ENCODE peak calls at places on chromosomes 1 and 21, in six cellular contexts. I is BE2C, E is GM12865, X is nephron progenitor cell, F is cardiac muscle cell, S is fibroblast of lung. T is an unnamed sample.

GRCh38 chr1:241612533-241613505 is 27.4 kb downstream of the CHML start:
- DNase-seq in I (no peak), E (no peak), X (no peak), F (peak), S (peak), T (no peak)

GRCh38 chr1:203888807-203889251 is 27.4 kb downstream of the SNRPE start:
- DNase-seq in I (no peak), E (no peak), X (no peak), F (peak), S (peak), T (no peak)

GRCh38 chr1:150563340-150564038 is 14.3 kb downstream of the ADAMTSL4 start:
- DNase-seq in I (peak), E (peak), X (no peak), F (peak), S (no peak), T (no peak)

GRCh38 chr1:228794173-228794572 is 58.9 kb downstream of the RHOU start:
- DNase-seq in I (no peak), E (peak), X (no peak), F (no peak), S (peak), T (no peak)

GRCh38 chr1:8705104-8705503 is 112.3 kb downstream of the RERE start:
- DNase-seq in I (no peak), E (no peak), X (no peak), F (no peak), S (no peak), T (no peak)

GRCh38 chr1:109631513-109632260 is 12.1 kb downstream of the AMPD2 start:
- DNase-seq in I (peak), E (no peak), X (no peak), F (no peak), S (no peak), T (no peak)

GRCh38 chr1:55589656-55590297 is 374.6 kb upstream of the USP24 start:
- DNase-seq in I (no peak), E (no peak), X (no peak), F (peak), S (peak), T (no peak)

GRCh38 chr1:201219481-201220387 is 29.1 kb downstream of the IGFN1 start:
- DNase-seq in I (no peak), E (no peak), X (no peak), F (no peak), S (no peak), T (no peak)

GRCh38 chr1:235500971-235501540 is 3.2 kb downstream of the B3GALNT2 start:
- DNase-seq in I (no peak), E (no peak), X (no peak), F (peak), S (peak), T (no peak)

GRCh38 chr1:145891587-145892485 is 6.2 kb upstream of the ANKRD35 start:
- DNase-seq in I (peak), E (peak), X (peak), F (peak), S (peak), T (peak)

GRCh38 chr1:78834201-78834741 is 172.3 kb downstream of the ADGRL4 start:
- DNase-seq in I (no peak), E (peak), X (no peak), F (no peak), S (peak), T (no peak)

GRCh38 chr1:32754282-32755097 is 51.9 kb upstream of the SYNC start:
- DNase-seq in I (no peak), E (no peak), X (peak), F (no peak), S (peak), T (peak)

GRCh38 chr1:6438047-6438525 is 13.5 kb downstream of the ESPN start:
- DNase-seq in I (peak), E (peak), X (peak), F (peak), S (peak), T (peak)

GRCh38 chr1:58895559-58896135 is 111.8 kb upstream of the JUN start:
- DNase-seq in I (no peak), E (peak), X (no peak), F (no peak), S (no peak), T (no peak)

GRCh38 chr21:16420086-16420724 is 690.4 kb downstream of the USP25 start:
- DNase-seq in I (peak), E (no peak), X (no peak), F (peak), S (peak), T (no peak)

GRCh38 chr1:183551924-183552323 is 38.3 kb downstream of the NCF2 start:
- DNase-seq in I (no peak), E (no peak), X (no peak), F (no peak), S (no peak), T (no peak)

GRCh38 chr1:101075926-101076325 is 50.3 kb upstream of the DPH5 start:
- DNase-seq in I (no peak), E (no peak), X (no peak), F (no peak), S (no peak), T (no peak)

GRCh38 chr1:97412737-97413136 is 508.1 kb downstream of the DPYD start:
- DNase-seq in I (no peak), E (no peak), X (no peak), F (peak), S (no peak), T (no peak)

GRCh38 chr1:223135176-223135575 is 7.9 kb downstream of the TLR5 start:
- DNase-seq in I (no peak), E (no peak), X (no peak), F (peak), S (peak), T (no peak)

GRCh38 chr1:84569216-84569615 is 5.0 kb downstream of the CTBS start:
- DNase-seq in I (no peak), E (no peak), X (no peak), F (no peak), S (no peak), T (no peak)

GRCh38 chr1:197481101-197481500 is 213.0 kb downstream of the CRB1 start:
- DNase-seq in I (peak), E (peak), X (peak), F (no peak), S (no peak), T (no peak)

GRCh38 chr1:20469406-20470076 is 16.5 kb downstream of the CAMK2N1 start:
- DNase-seq in I (no peak), E (no peak), X (no peak), F (no peak), S (no peak), T (no peak)
- TF ChIP-seq CTCF in I (peak), E (no peak), X (no peak), F (peak), S (peak), T (peak)

DNA sequence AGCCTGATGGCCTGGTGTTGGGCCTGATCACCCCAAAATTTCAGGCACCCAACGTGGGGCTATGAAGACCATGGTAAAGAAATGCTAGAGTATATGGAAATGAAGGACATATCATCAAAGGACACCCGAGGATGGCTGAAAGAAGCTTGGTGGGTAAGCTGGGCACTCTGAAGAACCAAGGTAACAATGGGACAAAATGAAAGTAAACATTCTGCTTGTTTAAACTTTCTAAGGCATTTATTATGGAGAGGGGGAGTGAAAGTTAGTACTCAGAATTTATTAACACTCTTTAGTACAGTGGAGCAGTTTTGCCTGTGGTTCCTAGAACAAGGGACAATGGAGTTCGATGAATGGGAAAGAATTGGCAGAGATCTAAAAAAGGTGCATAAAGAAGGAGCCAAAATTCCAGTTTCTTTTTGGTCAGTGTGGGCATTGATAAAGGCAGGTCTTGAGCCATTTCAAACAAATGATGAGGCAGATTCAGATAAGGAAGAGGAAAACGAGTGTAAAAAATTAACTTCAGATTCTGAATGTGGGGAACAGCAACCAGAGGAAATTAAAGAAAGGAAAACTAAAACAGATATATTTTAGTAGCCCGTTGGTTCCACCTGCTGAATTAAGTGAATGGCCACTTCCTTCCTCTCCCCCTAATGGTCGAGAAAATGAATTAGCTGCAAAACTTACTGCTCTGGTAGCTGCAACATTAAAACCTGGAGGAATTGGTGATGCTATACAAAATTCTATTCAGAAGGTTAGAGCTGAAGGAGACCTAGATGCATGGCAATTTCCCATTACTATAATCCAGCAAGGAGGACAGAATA is 8.4 kb upstream of the PM20D1 start:
- DNase-seq in I (no peak), E (peak), X (no peak), F (no peak), S (no peak), T (no peak)
- TF ChIP-seq CTCF in I (no peak), E (no peak), X (no peak), F (peak), S (no peak), T (no peak)

DNA sequence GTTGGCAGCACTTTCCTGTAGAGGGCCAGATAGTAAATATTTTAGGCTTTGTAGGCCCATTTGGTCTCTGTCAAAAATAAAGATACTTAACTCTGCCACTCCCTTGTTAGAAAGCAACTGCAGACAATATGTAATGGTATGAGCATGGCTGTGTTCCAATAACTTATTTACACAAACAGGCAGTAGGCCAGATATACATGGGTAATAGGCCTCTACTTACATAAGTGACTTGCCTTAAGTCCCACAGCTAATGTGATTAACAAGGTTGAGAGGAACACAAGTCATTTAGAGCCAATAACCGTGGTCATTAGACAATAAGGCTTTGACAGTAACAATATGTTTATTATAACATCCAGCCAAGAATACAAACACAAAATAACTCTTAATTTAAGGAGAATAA is 17.4 kb downstream of the CCT8 start:
- DNase-seq in I (no peak), E (no peak), X (no peak), F (no peak), S (no peak), T (no peak)
- TF ChIP-seq CTCF in I (no peak), E (no peak), X (no peak), F (no peak), S (no peak), T (no peak)

GRCh38 chr1:76037314-76037713 is 37.2 kb upstream of the ST6GALNAC3 start:
- DNase-seq in I (no peak), E (no peak), X (no peak), F (no peak), S (no peak), T (no peak)

GRCh38 chr1:76031496-76031895 is 43.0 kb upstream of the ST6GALNAC3 start:
- DNase-seq in I (no peak), E (no peak), X (no peak), F (no peak), S (no peak), T (no peak)

GRCh38 chr1:76033800-76034475 is 40.6 kb upstream of the ST6GALNAC3 start:
- DNase-seq in I (no peak), E (no peak), X (no peak), F (no peak), S (no peak), T (no peak)

GRCh38 chr1:76038306-76039004 is 36.1 kb upstream of the ST6GALNAC3 start:
- DNase-seq in I (no peak), E (no peak), X (no peak), F (peak), S (peak), T (no peak)

GRCh38 chr1:76035053-76035452 is 39.5 kb upstream of the ST6GALNAC3 start:
- DNase-seq in I (peak), E (no peak), X (no peak), F (peak), S (no peak), T (no peak)
- TF ChIP-seq CTCF in I (peak), E (peak), X (no peak), F (peak), S (peak), T (peak)

GRCh38 chr1:112923956-112924349 is 32.0 kb downstream of the SLC16A1 start:
- DNase-seq in I (no peak), E (no peak), X (no peak), F (no peak), S (no peak), T (no peak)

GRCh38 chr1:112923234-112923955 is 32.6 kb downstream of the SLC16A1 start:
- DNase-seq in I (no peak), E (no peak), X (no peak), F (no peak), S (no peak), T (no peak)

GRCh38 chr1:112926858-112927257 is 29.1 kb downstream of the SLC16A1 start:
- DNase-seq in I (no peak), E (no peak), X (no peak), F (no peak), S (no peak), T (no peak)

GRCh38 chr1:112927462-112927971 is 28.5 kb downstream of the SLC16A1 start:
- DNase-seq in I (no peak), E (no peak), X (no peak), F (no peak), S (no peak), T (no peak)

GRCh38 chr1:112925015-112925414 is 31.0 kb downstream of the SLC16A1 start:
- DNase-seq in I (no peak), E (no peak), X (no peak), F (no peak), S (no peak), T (no peak)
- TF ChIP-seq CTCF in I (peak), E (no peak), X (no peak), F (peak), S (peak), T (peak)